ENCODE peak calls at places on chromosomes 12 and 14, in ten cellular contexts. One of them, this sample, is unnamed.

GRCh38 chr14:57461777-57462320 is 31.8 kb downstream of the CCDC198 start:
- DNase-seq in HCT116: no peak
- DNase-seq in cardiac fibroblast: no peak
- DNase-seq in cardiac muscle cell: no peak
- DNase-seq in choroid plexus epithelial cell: peak; percentile 45
- DNase-seq in heart right ventricle: no peak
- DNase-seq in MM.1S: no peak
- DNase-seq in fibroblast of villous mesenchyme: no peak
- DNase-seq in astrocyte of the spinal cord: peak; percentile 15
- DNase-seq in fibroblast of mammary gland: no peak
- DNase-seq in this sample: peak; percentile 25

GRCh38 chr12:104659058-104659457 is 202.3 kb downstream of the CHST11 start:
- DNase-seq in MM.1S: no peak
- DNase-seq in heart right ventricle: no peak
- DNase-seq in choroid plexus epithelial cell: no peak
- DNase-seq in astrocyte of the spinal cord: no peak
- DNase-seq in HCT116: no peak
- DNase-seq in fibroblast of mammary gland: no peak
- DNase-seq in cardiac fibroblast: no peak
- DNase-seq in fibroblast of villous mesenchyme: no peak
- DNase-seq in cardiac muscle cell: no peak
- DNase-seq in this sample: no peak

GRCh38 chr12:47811581-47812484 is 7.9 kb downstream of the HDAC7 start:
- DNase-seq in heart right ventricle: peak; percentile 66
- DNase-seq in HCT116: no peak
- DNase-seq in choroid plexus epithelial cell: peak; percentile 67
- DNase-seq in fibroblast of mammary gland: peak; percentile 97
- DNase-seq in cardiac fibroblast: peak; percentile 93
- DNase-seq in cardiac muscle cell: peak; percentile 86
- DNase-seq in MM.1S: no peak
- DNase-seq in astrocyte of the spinal cord: peak; percentile 82
- DNase-seq in fibroblast of villous mesenchyme: peak; percentile 88
- DNase-seq in this sample: peak; percentile 65

GRCh38 chr14:51564986-51565604 is 86.6 kb upstream of the FRMD6 start:
- DNase-seq in HCT116: no peak
- DNase-seq in fibroblast of mammary gland: no peak
- DNase-seq in choroid plexus epithelial cell: no peak
- DNase-seq in fibroblast of villous mesenchyme: no peak
- DNase-seq in astrocyte of the spinal cord: no peak
- DNase-seq in heart right ventricle: no peak
- DNase-seq in cardiac muscle cell: no peak
- DNase-seq in cardiac fibroblast: no peak
- DNase-seq in MM.1S: no peak
- DNase-seq in this sample: peak; percentile 92

GRCh38 chr12:24561882-24562760 is 386.8 kb downstream of the BCAT1 start:
- DNase-seq in choroid plexus epithelial cell: peak; percentile 81
- DNase-seq in fibroblast of mammary gland: peak; percentile 60
- DNase-seq in HCT116: no peak
- DNase-seq in cardiac muscle cell: peak; percentile 73
- DNase-seq in astrocyte of the spinal cord: peak; percentile 75
- DNase-seq in cardiac fibroblast: peak; percentile 69
- DNase-seq in heart right ventricle: peak; percentile 69
- DNase-seq in fibroblast of villous mesenchyme: peak; percentile 73
- DNase-seq in MM.1S: peak; percentile 58
- DNase-seq in this sample: peak; percentile 25

GRCh38 chr14:38040411-38040810 is 167.3 kb upstream of the SSTR1 start:
- DNase-seq in fibroblast of villous mesenchyme: peak; percentile 65
- DNase-seq in heart right ventricle: no peak
- DNase-seq in choroid plexus epithelial cell: no peak
- DNase-seq in cardiac fibroblast: no peak
- DNase-seq in fibroblast of mammary gland: no peak
- DNase-seq in MM.1S: no peak
- DNase-seq in cardiac muscle cell: no peak
- DNase-seq in HCT116: no peak
- DNase-seq in astrocyte of the spinal cord: no peak
- DNase-seq in this sample: no peak

GRCh38 chr12:109766251-109766778 is 52.7 kb downstream of the FAM222A start:
- DNase-seq in cardiac muscle cell: no peak
- DNase-seq in heart right ventricle: no peak
- DNase-seq in cardiac fibroblast: no peak
- DNase-seq in MM.1S: no peak
- DNase-seq in fibroblast of villous mesenchyme: no peak
- DNase-seq in fibroblast of mammary gland: no peak
- DNase-seq in astrocyte of the spinal cord: no peak
- DNase-seq in choroid plexus epithelial cell: no peak
- DNase-seq in HCT116: no peak
- DNase-seq in this sample: no peak

GRCh38 chr12:124609041-124609984 is 41.9 kb upstream of the NCOR2 start:
- DNase-seq in choroid plexus epithelial cell: peak; percentile 81
- DNase-seq in fibroblast of mammary gland: peak; percentile 21
- DNase-seq in HCT116: peak; percentile 64
- DNase-seq in astrocyte of the spinal cord: peak; percentile 85
- DNase-seq in fibroblast of villous mesenchyme: peak; percentile 39
- DNase-seq in cardiac fibroblast: peak; percentile 56
- DNase-seq in cardiac muscle cell: peak; percentile 70
- DNase-seq in MM.1S: peak; percentile 94
- DNase-seq in heart right ventricle: peak; percentile 83
- DNase-seq in this sample: peak; percentile 92

GRCh38 chr12:28899951-28900350 is 249.1 kb upstream of the FAR2 start:
- DNase-seq in heart right ventricle: no peak
- DNase-seq in fibroblast of mammary gland: peak; percentile 97
- DNase-seq in choroid plexus epithelial cell: peak; percentile 83
- DNase-seq in astrocyte of the spinal cord: peak; percentile 82
- DNase-seq in cardiac muscle cell: no peak
- DNase-seq in MM.1S: no peak
- DNase-seq in cardiac fibroblast: peak; percentile 93
- DNase-seq in fibroblast of villous mesenchyme: peak; percentile 60
- DNase-seq in HCT116: no peak
- DNase-seq in this sample: peak; percentile 83

GRCh38 chr12:102021540-102022246 is 40.1 kb downstream of the WASHC3 start:
- DNase-seq in choroid plexus epithelial cell: no peak
- DNase-seq in heart right ventricle: no peak
- DNase-seq in fibroblast of villous mesenchyme: peak; percentile 63
- DNase-seq in cardiac fibroblast: no peak
- DNase-seq in MM.1S: peak; percentile 13
- DNase-seq in fibroblast of mammary gland: no peak
- DNase-seq in astrocyte of the spinal cord: no peak
- DNase-seq in cardiac muscle cell: no peak
- DNase-seq in HCT116: no peak
- DNase-seq in this sample: no peak

GRCh38 chr12:47741340-47741703 is 16.0 kb upstream of the ENDOU start:
- DNase-seq in cardiac fibroblast: peak; percentile 16
- DNase-seq in cardiac muscle cell: peak; percentile 28
- DNase-seq in astrocyte of the spinal cord: peak; percentile 38
- DNase-seq in choroid plexus epithelial cell: no peak
- DNase-seq in heart right ventricle: peak; percentile 84
- DNase-seq in fibroblast of mammary gland: no peak
- DNase-seq in fibroblast of villous mesenchyme: no peak
- DNase-seq in MM.1S: peak; percentile 93
- DNase-seq in HCT116: peak; percentile 27
- DNase-seq in this sample: no peak

GRCh38 chr12:94640134-94640928 is 10.0 kb downstream of the TMCC3 start:
- DNase-seq in heart right ventricle: no peak
- DNase-seq in astrocyte of the spinal cord: peak; percentile 91
- DNase-seq in fibroblast of villous mesenchyme: peak; percentile 87
- DNase-seq in HCT116: no peak
- DNase-seq in MM.1S: peak; percentile 91
- DNase-seq in cardiac fibroblast: peak; percentile 91
- DNase-seq in fibroblast of mammary gland: peak; percentile 95
- DNase-seq in cardiac muscle cell: peak; percentile 93
- DNase-seq in choroid plexus epithelial cell: peak; percentile 96
- DNase-seq in this sample: peak; percentile 99

GRCh38 chr12:120229071-120229582 is 28.2 kb upstream of the RPLP0 start:
- DNase-seq in heart right ventricle: no peak
- DNase-seq in cardiac muscle cell: peak; percentile 35
- DNase-seq in astrocyte of the spinal cord: no peak
- DNase-seq in HCT116: no peak
- DNase-seq in choroid plexus epithelial cell: peak; percentile 48
- DNase-seq in MM.1S: no peak
- DNase-seq in fibroblast of mammary gland: no peak
- DNase-seq in cardiac fibroblast: no peak
- DNase-seq in fibroblast of villous mesenchyme: peak; percentile 62
- DNase-seq in this sample: no peak

GRCh38 chr12:120227233-120228040 is 26.5 kb upstream of the RPLP0 start:
- DNase-seq in astrocyte of the spinal cord: no peak
- DNase-seq in fibroblast of mammary gland: no peak
- DNase-seq in cardiac fibroblast: no peak
- DNase-seq in fibroblast of villous mesenchyme: no peak
- DNase-seq in HCT116: no peak
- DNase-seq in heart right ventricle: no peak
- DNase-seq in choroid plexus epithelial cell: no peak
- DNase-seq in cardiac muscle cell: no peak
- DNase-seq in MM.1S: no peak
- DNase-seq in this sample: no peak

GRCh38 chr12:120229583-120230325 is 28.8 kb upstream of the RPLP0 start:
- DNase-seq in cardiac fibroblast: peak; percentile 57
- DNase-seq in choroid plexus epithelial cell: peak; percentile 59
- DNase-seq in HCT116: no peak
- DNase-seq in fibroblast of mammary gland: peak; percentile 54
- DNase-seq in cardiac muscle cell: peak; percentile 61
- DNase-seq in heart right ventricle: no peak
- DNase-seq in fibroblast of villous mesenchyme: peak; percentile 84
- DNase-seq in MM.1S: no peak
- DNase-seq in astrocyte of the spinal cord: no peak
- DNase-seq in this sample: peak; percentile 73

GRCh38 chr12:120228041-120228290 is 27.1 kb upstream of the RPLP0 start:
- DNase-seq in cardiac fibroblast: no peak
- DNase-seq in fibroblast of villous mesenchyme: no peak
- DNase-seq in fibroblast of mammary gland: no peak
- DNase-seq in MM.1S: no peak
- DNase-seq in astrocyte of the spinal cord: no peak
- DNase-seq in HCT116: no peak
- DNase-seq in choroid plexus epithelial cell: no peak
- DNase-seq in cardiac muscle cell: no peak
- DNase-seq in heart right ventricle: no peak
- DNase-seq in this sample: no peak

GRCh38 chr12:120228291-120229070 is 27.6 kb upstream of the RPLP0 start:
- DNase-seq in astrocyte of the spinal cord: peak; percentile 76
- DNase-seq in choroid plexus epithelial cell: peak; percentile 88
- DNase-seq in MM.1S: peak; percentile 62
- DNase-seq in cardiac fibroblast: peak; percentile 84
- DNase-seq in cardiac muscle cell: peak; percentile 87
- DNase-seq in fibroblast of villous mesenchyme: peak; percentile 87
- DNase-seq in fibroblast of mammary gland: peak; percentile 78
- DNase-seq in heart right ventricle: peak; percentile 90
- DNase-seq in HCT116: no peak
- DNase-seq in this sample: peak; percentile 83
- H3K4me3 ChIP-seq in astrocyte of the spinal cord: no peak overlapping the region
- H3K4me3 ChIP-seq in choroid plexus epithelial cell: no peak overlapping the region
- H3K4me3 ChIP-seq in MM.1S: no peak overlapping the region
- H3K4me3 ChIP-seq in cardiac fibroblast: no peak overlapping the region
- H3K4me3 ChIP-seq in cardiac muscle cell: peak overlapping the region; percentile 1
- H3K4me3 ChIP-seq in fibroblast of villous mesenchyme: no peak overlapping the region
- H3K4me3 ChIP-seq in fibroblast of mammary gland: no peak overlapping the region
- H3K4me3 ChIP-seq in heart right ventricle: no peak overlapping the region
- H3K4me3 ChIP-seq in HCT116: peak overlapping the region; percentile 19
- H3K4me3 ChIP-seq in this sample: no peak overlapping the region

DNA sequence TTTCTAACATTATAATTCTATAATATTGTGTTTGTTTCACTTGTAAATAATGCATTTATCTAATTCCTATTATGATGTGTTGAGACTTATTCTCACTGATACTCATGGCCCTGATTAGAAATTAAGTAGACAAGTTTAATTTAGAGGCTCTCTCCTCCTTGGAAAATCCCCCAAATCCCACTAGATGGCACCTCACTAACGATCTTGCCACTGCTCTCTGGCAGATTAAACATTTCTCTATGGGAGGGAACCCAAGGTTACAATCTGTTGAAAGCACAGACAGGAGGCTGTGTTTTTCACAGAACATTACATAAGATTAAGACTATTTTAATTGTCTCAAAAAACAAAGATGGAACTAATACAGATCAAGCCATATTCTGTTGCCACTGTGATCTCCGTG is 318.7 kb downstream of the LRFN5 start:
- DNase-seq in MM.1S: no peak
- DNase-seq in choroid plexus epithelial cell: peak; percentile 43
- DNase-seq in astrocyte of the spinal cord: peak; percentile 32
- DNase-seq in HCT116: peak; percentile 10
- DNase-seq in heart right ventricle: no peak
- DNase-seq in cardiac muscle cell: peak; percentile 56
- DNase-seq in fibroblast of villous mesenchyme: peak; percentile 6
- DNase-seq in fibroblast of mammary gland: peak; percentile 31
- DNase-seq in cardiac fibroblast: peak; percentile 8
- DNase-seq in this sample: peak; percentile 11
- TF ChIP-seq CTCF in MM.1S: peak; percentile 7
- TF ChIP-seq CTCF in choroid plexus epithelial cell: peak; percentile 50
- TF ChIP-seq CTCF in astrocyte of the spinal cord: peak; percentile 36
- TF ChIP-seq CTCF in HCT116: peak; percentile 30
- TF ChIP-seq CTCF in heart right ventricle: no peak
- TF ChIP-seq CTCF in cardiac muscle cell: peak; percentile 49
- TF ChIP-seq CTCF in fibroblast of villous mesenchyme: peak; percentile 22
- TF ChIP-seq CTCF in fibroblast of mammary gland: peak; percentile 38
- TF ChIP-seq CTCF in cardiac fibroblast: peak; percentile 2
- TF ChIP-seq CTCF in this sample: peak; percentile 25

GRCh38 chr12:10214877-10215267 is 2.2 kb downstream of the GABARAPL1 start:
- DNase-seq in fibroblast of mammary gland: peak; percentile 66
- DNase-seq in heart right ventricle: no peak
- DNase-seq in cardiac fibroblast: peak; percentile 27
- DNase-seq in cardiac muscle cell: peak; percentile 21
- DNase-seq in choroid plexus epithelial cell: peak; percentile 60
- DNase-seq in HCT116: no peak
- DNase-seq in MM.1S: no peak
- DNase-seq in fibroblast of villous mesenchyme: peak; percentile 80
- DNase-seq in astrocyte of the spinal cord: no peak
- DNase-seq in this sample: no peak
- H3K4me3 ChIP-seq in fibroblast of mammary gland: peak overlapping the region; percentile 83
- H3K4me3 ChIP-seq in heart right ventricle: peak overlapping the region; percentile 87
- H3K4me3 ChIP-seq in cardiac fibroblast: peak overlapping the region; percentile 92
- H3K4me3 ChIP-seq in cardiac muscle cell: peak overlapping the region; percentile 78
- H3K4me3 ChIP-seq in choroid plexus epithelial cell: peak overlapping the region; percentile 97
- H3K4me3 ChIP-seq in HCT116: no peak overlapping the region
- H3K4me3 ChIP-seq in MM.1S: no peak overlapping the region
- H3K4me3 ChIP-seq in fibroblast of villous mesenchyme: peak overlapping the region; percentile 91
- H3K4me3 ChIP-seq in astrocyte of the spinal cord: peak overlapping the region; percentile 66
- H3K4me3 ChIP-seq in this sample: peak overlapping the region; percentile 90

GRCh38 chr14:29528889-29529288 is 398.8 kb downstream of the PRKD1 start:
- DNase-seq in MM.1S: no peak
- DNase-seq in choroid plexus epithelial cell: peak; percentile 19
- DNase-seq in astrocyte of the spinal cord: peak; percentile 17
- DNase-seq in cardiac muscle cell: peak; percentile 5
- DNase-seq in fibroblast of mammary gland: no peak
- DNase-seq in heart right ventricle: no peak
- DNase-seq in HCT116: no peak
- DNase-seq in cardiac fibroblast: no peak
- DNase-seq in fibroblast of villous mesenchyme: peak; percentile 4
- DNase-seq in this sample: no peak

GRCh38 chr14:29527286-29527685 is 400.4 kb downstream of the PRKD1 start:
- DNase-seq in astrocyte of the spinal cord: no peak
- DNase-seq in cardiac muscle cell: no peak
- DNase-seq in MM.1S: no peak
- DNase-seq in cardiac fibroblast: no peak
- DNase-seq in fibroblast of mammary gland: no peak
- DNase-seq in fibroblast of villous mesenchyme: no peak
- DNase-seq in heart right ventricle: no peak
- DNase-seq in HCT116: no peak
- DNase-seq in choroid plexus epithelial cell: no peak
- DNase-seq in this sample: no peak

DNA sequence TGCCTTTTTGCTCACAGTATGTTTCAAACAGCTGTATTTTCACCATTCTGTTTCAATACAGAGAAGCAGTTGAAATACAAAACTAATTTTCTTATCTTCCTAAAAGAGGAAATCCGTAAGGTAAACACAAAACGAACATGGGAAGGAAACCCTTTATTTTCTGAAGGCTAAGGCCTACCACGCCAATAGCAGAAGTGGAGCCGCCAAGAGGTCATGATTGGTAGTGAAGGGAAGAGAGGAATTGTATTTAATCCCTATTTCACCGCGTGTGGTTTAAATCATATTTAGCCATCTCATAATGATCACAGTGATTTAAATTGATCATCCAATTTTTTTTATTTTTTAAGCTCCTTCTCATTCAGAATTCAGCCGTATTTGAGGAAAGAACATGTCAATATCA is 398.2 kb downstream of the PRKD1 start:
- DNase-seq in choroid plexus epithelial cell: peak; percentile 33
- DNase-seq in fibroblast of mammary gland: peak; percentile 28
- DNase-seq in MM.1S: no peak
- DNase-seq in cardiac muscle cell: peak; percentile 7
- DNase-seq in heart right ventricle: no peak
- DNase-seq in HCT116: no peak
- DNase-seq in fibroblast of villous mesenchyme: peak; percentile 8
- DNase-seq in astrocyte of the spinal cord: peak; percentile 7
- DNase-seq in cardiac fibroblast: peak; percentile 19
- DNase-seq in this sample: peak; percentile 3
- TF ChIP-seq CTCF in choroid plexus epithelial cell: peak; percentile 68
- TF ChIP-seq CTCF in fibroblast of mammary gland: peak; percentile 67
- TF ChIP-seq CTCF in MM.1S: no peak
- TF ChIP-seq CTCF in cardiac muscle cell: peak; percentile 46
- TF ChIP-seq CTCF in heart right ventricle: peak; percentile 12
- TF ChIP-seq CTCF in HCT116: no peak
- TF ChIP-seq CTCF in fibroblast of villous mesenchyme: peak; percentile 64
- TF ChIP-seq CTCF in astrocyte of the spinal cord: peak; percentile 58
- TF ChIP-seq CTCF in cardiac fibroblast: peak; percentile 26
- TF ChIP-seq CTCF in this sample: peak; percentile 55

This sample was measured in epithelial cell of esophagus.